ENCODE peak calls at places on chromosomes 2 and 18, in seven cellular contexts. M, L, N, H, Y, F and W are unnamed samples. For H3K9me3, the result is how much of the 10 kb centered on the place peaks cover.

GRCh38 chr2:168912466-168913170 is 11.5 kb downstream of the G6PC2 start:
- DNase-seq in M (no peak), L (no peak), N (peak), H (no peak), Y (peak), F (no peak), W (no peak)

GRCh38 chr2:218733615-218734021 is 23.0 kb downstream of the TTLL4 start:
- DNase-seq in M (no peak), L (no peak), N (no peak), H (peak), Y (no peak), F (peak), W (no peak)

GRCh38 chr2:95667480-95667879 is 75.7 kb downstream of the TRIM43 start:
- DNase-seq in M (no peak), L (no peak), N (no peak), H (no peak), Y (no peak), F (no peak), W (no peak)

GRCh38 chr2:66490588-66491001 is 55.7 kb downstream of the MEIS1 start:
- DNase-seq in M (no peak), L (no peak), N (peak), H (no peak), Y (no peak), F (no peak), W (no peak)

GRCh38 chr2:96276787-96277499 is 10.9 kb downstream of the CIAO1 start:
- DNase-seq in M (no peak), L (no peak), N (no peak), H (no peak), Y (no peak), F (no peak), W (no peak)

GRCh38 chr18:48445540-48445939 is 36.4 kb upstream of the ZBTB7C start:
- DNase-seq in M (peak), L (peak), N (peak), H (peak), Y (peak), F (peak), W (peak)

GRCh38 chr2:16250886-16251285 is 310.5 kb downstream of the MYCN start:
- DNase-seq in M (no peak), L (no peak), N (no peak), H (no peak), Y (peak), F (no peak), W (no peak)

GRCh38 chr2:102895386-102895785 is 133.6 kb downstream of the TMEM182 start:
- DNase-seq in M (no peak), L (no peak), N (no peak), H (no peak), Y (no peak), F (no peak), W (no peak)

GRCh38 chr2:45904931-45905642 is 253.6 kb downstream of the PRKCE start:
- DNase-seq in M (no peak), L (no peak), N (no peak), H (no peak), Y (no peak), F (no peak), W (no peak)

GRCh38 chr2:218607436-218608115 is at the start of gene PLCD4:
- DNase-seq in M (no peak), L (no peak), N (peak), H (no peak), Y (no peak), F (no peak), W (no peak)

GRCh38 chr2:138059967-138060635 is 95.8 kb downstream of the HNMT start:
- DNase-seq in M (no peak), L (peak), N (peak), H (peak), Y (no peak), F (no peak), W (no peak)
- TF ChIP-seq EZH2 in M (no peak), L (no peak), N (no peak), H (no peak), Y (no peak), F (no peak), W (no peak)

DNA sequence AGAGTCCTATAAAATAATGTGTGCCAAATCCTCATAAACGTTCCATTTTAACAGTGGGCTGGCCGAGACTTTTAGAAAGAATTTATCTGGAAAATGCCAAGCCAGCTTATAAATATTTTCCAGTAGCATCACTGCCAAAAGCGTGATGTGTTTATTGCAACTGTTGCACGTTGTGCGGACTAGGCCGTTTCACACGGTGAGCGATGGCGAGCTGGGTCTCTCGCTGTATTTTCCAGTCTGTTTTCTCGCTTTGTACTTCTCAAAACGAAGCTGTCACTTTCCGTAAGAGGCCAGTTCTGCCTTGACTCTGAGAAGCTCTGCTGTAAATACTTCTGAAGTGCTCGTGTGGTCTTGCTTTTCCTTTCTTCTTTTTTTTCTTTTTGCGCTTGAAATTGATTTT is 65.0 kb upstream of the ZNF236 start:
- DNase-seq in M (no peak), L (no peak), N (no peak), H (no peak), Y (no peak), F (no peak), W (no peak)
- TF ChIP-seq POLR2AphosphoS5 in M (no peak), L (no peak), N (no peak), H (no peak), Y (no peak), F (no peak), W (no peak)

GRCh38 chr2:239778042-239778811 is 246.9 kb downstream of the NDUFA10 start:
- DNase-seq in M (no peak), L (no peak), N (no peak), H (no peak), Y (no peak), F (no peak), W (no peak)
- H3K9me3 ChIP-seq in M (under half), L (under half), N (under half), H (under half), Y (under half), F (under half), W (under half)

DNA sequence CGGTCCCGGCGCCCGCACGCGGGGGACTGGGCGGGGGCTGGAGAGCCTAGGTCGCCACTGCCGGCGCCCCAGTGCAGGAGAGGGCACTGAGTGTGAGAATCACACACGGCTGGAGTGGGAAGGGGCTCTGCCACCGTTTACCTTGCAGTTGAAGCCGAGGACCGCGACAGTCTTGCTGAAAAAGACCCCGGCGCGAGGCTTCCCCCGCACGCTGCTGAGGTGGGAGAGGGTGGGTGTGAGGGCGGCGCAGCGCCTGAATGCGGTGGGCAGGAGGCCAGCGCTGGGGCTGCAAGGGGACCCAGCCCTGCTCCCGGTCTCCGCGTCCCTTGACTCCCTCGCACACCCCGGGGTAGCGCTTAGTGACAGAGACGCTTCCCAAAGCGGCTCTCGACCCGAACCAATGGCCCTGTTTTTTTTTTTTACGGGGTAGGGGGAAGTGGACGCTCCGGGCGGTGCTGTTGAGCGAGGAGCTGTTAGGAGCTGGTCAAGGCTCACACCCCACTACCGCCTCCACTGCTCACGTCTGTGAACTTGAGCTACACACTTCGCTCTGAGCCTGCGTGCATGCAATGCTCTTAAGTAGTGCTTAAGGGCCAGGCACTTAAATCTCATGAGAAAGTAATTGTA is 794 bp downstream of the NOTO start:
- DNase-seq in M (no peak), L (no peak), N (no peak), H (no peak), Y (no peak), F (no peak), W (no peak)
- TF ChIP-seq EZH2 in M (no peak), L (no peak), N (peak), H (no peak), Y (peak), F (no peak), W (no peak)